ENCODE peak calls at places on chromosomes 16 and 17, in six cellular contexts. F is Peyer's patch; T is RCC 7860; S is left cardiac atrium; Y is effector CD4-positive, alpha-beta T cell; W is tibial nerve. Q is an unnamed sample.

GRCh38 chr16:89012622-89012995 is 35.6 kb upstream of the CBFA2T3 start:
- DNase-seq in Y (no peak), F (no peak), W (no peak), S (peak), T (no peak), Q (no peak)

GRCh38 chr17:39170051-39170450 is 4.1 kb upstream of the ARL5C start:
- DNase-seq in F (no peak), W (no peak), T (no peak), S (no peak), Y (no peak), Q (no peak)

GRCh38 chr17:75367312-75367711 is 38.2 kb downstream of the GRB2 start:
- DNase-seq in F (no peak), W (no peak), S (no peak), T (no peak), Y (no peak), Q (no peak)

GRCh38 chr16:87918866-87919680 is 17.3 kb downstream of the CA5A start:
- DNase-seq in Y (no peak), W (peak), T (no peak), F (no peak), S (peak), Q (no peak)

GRCh38 chr17:28347261-28347891 is 10.0 kb downstream of the POLDIP2 start:
- DNase-seq in F (peak), W (no peak), S (no peak), Y (no peak), T (peak), Q (no peak)

GRCh38 chr17:488993-489757 is 136.6 kb upstream of the RPH3AL start:
- DNase-seq in S (no peak), T (no peak), W (no peak), Y (peak), F (no peak), Q (no peak)

GRCh38 chr16:19850131-19850817 is 34.4 kb downstream of the GPRC5B start:
- DNase-seq in T (no peak), W (no peak), S (no peak), F (no peak), Y (no peak), Q (no peak)

GRCh38 chr16:51550785-51551184 is 399.7 kb upstream of the SALL1 start:
- DNase-seq in S (no peak), F (no peak), T (no peak), Y (no peak), W (no peak), Q (no peak)

GRCh38 chr16:66382171-66382965 is 15.9 kb downstream of the CDH5 start:
- DNase-seq in W (no peak), Y (no peak), T (peak), S (peak), F (no peak), Q (no peak)

GRCh38 chr17:62809656-62810055 is 1.5 kb upstream of the MARCHF10 start:
- DNase-seq in F (no peak), Y (no peak), W (no peak), S (no peak), T (no peak), Q (no peak)

GRCh38 chr16:54456291-54456690 is 169.7 kb upstream of the IRX3 start:
- DNase-seq in W (no peak), F (no peak), S (no peak), Y (no peak), T (no peak), Q (no peak)

GRCh38 chr16:68445458-68445857 is 2.9 kb downstream of the SMPD3 start:
- DNase-seq in T (no peak), S (no peak), F (no peak), Y (no peak), W (no peak), Q (no peak)

GRCh38 chr17:50034504-50035364 is 21.2 kb upstream of the ITGA3 start:
- DNase-seq in Y (no peak), F (no peak), T (no peak), S (no peak), W (peak), Q (no peak)